ENCODE peak calls at places on chromosome 19, in ten cellular contexts. One of them, this sample, is unnamed.

GRCh38 chr19:1228161-1228560 is 9.6 kb downstream of the CBARP start:
- DNase-seq in vagina: no peak
- DNase-seq in A549: no peak
- DNase-seq in spleen: no peak
- DNase-seq in transverse colon: no peak
- DNase-seq in uterus: no peak
- DNase-seq in heart left ventricle: no peak
- DNase-seq in body of pancreas: no peak
- DNase-seq in esophagus muscularis mucosa: no peak
- DNase-seq in testis: no peak
- DNase-seq in this sample: no peak

GRCh38 chr19:3855321-3855720 is 13.5 kb downstream of the ZFR2 start:
- DNase-seq in heart left ventricle: no peak
- DNase-seq in esophagus muscularis mucosa: no peak
- DNase-seq in uterus: no peak
- DNase-seq in vagina: no peak
- DNase-seq in body of pancreas: no peak
- DNase-seq in transverse colon: peak; percentile 54
- DNase-seq in A549: peak; percentile 11
- DNase-seq in testis: no peak
- DNase-seq in spleen: no peak
- DNase-seq in this sample: no peak

GRCh38 chr19:55855160-55855559 is 18.8 kb downstream of the NLRP4 start:
- DNase-seq in testis: no peak
- DNase-seq in uterus: no peak
- DNase-seq in heart left ventricle: no peak
- DNase-seq in A549: no peak
- DNase-seq in transverse colon: no peak
- DNase-seq in spleen: no peak
- DNase-seq in vagina: no peak
- DNase-seq in esophagus muscularis mucosa: no peak
- DNase-seq in body of pancreas: no peak
- DNase-seq in this sample: no peak

GRCh38 chr19:18073197-18073596 is 13.5 kb downstream of the IL12RB1 start:
- DNase-seq in spleen: no peak
- DNase-seq in vagina: no peak
- DNase-seq in heart left ventricle: no peak
- DNase-seq in esophagus muscularis mucosa: no peak
- DNase-seq in body of pancreas: no peak
- DNase-seq in testis: no peak
- DNase-seq in uterus: no peak
- DNase-seq in A549: no peak
- DNase-seq in transverse colon: no peak
- DNase-seq in this sample: no peak

GRCh38 chr19:53916004-53916403 is 6.9 kb downstream of the CACNG7 start:
- DNase-seq in uterus: no peak
- DNase-seq in vagina: no peak
- DNase-seq in testis: no peak
- DNase-seq in transverse colon: no peak
- DNase-seq in body of pancreas: no peak
- DNase-seq in esophagus muscularis mucosa: no peak
- DNase-seq in heart left ventricle: no peak
- DNase-seq in A549: no peak
- DNase-seq in spleen: no peak
- DNase-seq in this sample: no peak

GRCh38 chr19:18194554-18195238 is 1.7 kb downstream of the MPV17L2 start:
- DNase-seq in spleen: peak; percentile 86
- DNase-seq in esophagus muscularis mucosa: no peak
- DNase-seq in transverse colon: peak; percentile 49
- DNase-seq in uterus: peak; percentile 74
- DNase-seq in vagina: no peak
- DNase-seq in heart left ventricle: no peak
- DNase-seq in body of pancreas: peak; percentile 47
- DNase-seq in A549: no peak
- DNase-seq in testis: peak; percentile 59
- DNase-seq in this sample: peak; percentile 84

GRCh38 chr19:3852614-3853254 is 16.1 kb downstream of the ZFR2 start:
- DNase-seq in transverse colon: peak; percentile 54
- DNase-seq in uterus: no peak
- DNase-seq in esophagus muscularis mucosa: no peak
- DNase-seq in heart left ventricle: no peak
- DNase-seq in A549: peak; percentile 46
- DNase-seq in spleen: no peak
- DNase-seq in vagina: no peak
- DNase-seq in testis: no peak
- DNase-seq in body of pancreas: no peak
- DNase-seq in this sample: no peak

GRCh38 chr19:55080915-55081772 is 5.5 kb downstream of the EPS8L1 start:
- DNase-seq in uterus: peak; percentile 53
- DNase-seq in transverse colon: peak; percentile 93
- DNase-seq in A549: peak; percentile 89
- DNase-seq in esophagus muscularis mucosa: no peak
- DNase-seq in vagina: no peak
- DNase-seq in spleen: peak; percentile 96
- DNase-seq in testis: peak; percentile 82
- DNase-seq in body of pancreas: peak; percentile 52
- DNase-seq in heart left ventricle: peak; percentile 78
- DNase-seq in this sample: peak; percentile 71

GRCh38 chr19:51439021-51439465 is 19.2 kb downstream of the SIGLEC8 start:
- DNase-seq in heart left ventricle: no peak
- DNase-seq in body of pancreas: no peak
- DNase-seq in A549: no peak
- DNase-seq in uterus: no peak
- DNase-seq in transverse colon: no peak
- DNase-seq in vagina: no peak
- DNase-seq in spleen: peak; percentile 57
- DNase-seq in testis: no peak
- DNase-seq in esophagus muscularis mucosa: no peak
- DNase-seq in this sample: no peak

GRCh38 chr19:2186071-2186846 is 22.5 kb downstream of the DOT1L start:
- DNase-seq in transverse colon: peak; percentile 69
- DNase-seq in vagina: no peak
- DNase-seq in A549: no peak
- DNase-seq in testis: peak; percentile 75
- DNase-seq in body of pancreas: peak; percentile 46
- DNase-seq in esophagus muscularis mucosa: peak; percentile 95
- DNase-seq in uterus: peak; percentile 91
- DNase-seq in heart left ventricle: peak; percentile 88
- DNase-seq in spleen: no peak
- DNase-seq in this sample: no peak

GRCh38 chr19:24141612-24142011 is 54.6 kb downstream of the ZNF254 start:
- DNase-seq in heart left ventricle: no peak
- DNase-seq in spleen: no peak
- DNase-seq in testis: no peak
- DNase-seq in vagina: no peak
- DNase-seq in uterus: no peak
- DNase-seq in body of pancreas: no peak
- DNase-seq in transverse colon: no peak
- DNase-seq in esophagus muscularis mucosa: no peak
- DNase-seq in A549: no peak
- DNase-seq in this sample: no peak

GRCh38 chr19:10339380-10339960 is at the start of gene ICAM3:
- DNase-seq in transverse colon: peak; percentile 58
- DNase-seq in esophagus muscularis mucosa: no peak
- DNase-seq in spleen: peak; percentile 96
- DNase-seq in testis: no peak
- DNase-seq in vagina: no peak
- DNase-seq in uterus: no peak
- DNase-seq in A549: no peak
- DNase-seq in heart left ventricle: no peak
- DNase-seq in body of pancreas: no peak
- DNase-seq in this sample: no peak

GRCh38 chr19:19537321-19538048 is 580 bp upstream of the CILP2 start:
- DNase-seq in A549: no peak
- DNase-seq in esophagus muscularis mucosa: no peak
- DNase-seq in heart left ventricle: no peak
- DNase-seq in uterus: no peak
- DNase-seq in testis: no peak
- DNase-seq in spleen: no peak
- DNase-seq in vagina: no peak
- DNase-seq in body of pancreas: no peak
- DNase-seq in transverse colon: no peak
- DNase-seq in this sample: no peak

GRCh38 chr19:51002542-51003311 is 1.3 kb upstream of the KLK8 start:
- DNase-seq in testis: peak; percentile 89
- DNase-seq in transverse colon: no peak
- DNase-seq in vagina: no peak
- DNase-seq in A549: peak; percentile 92
- DNase-seq in uterus: no peak
- DNase-seq in spleen: peak; percentile 57
- DNase-seq in body of pancreas: peak; percentile 20
- DNase-seq in heart left ventricle: no peak
- DNase-seq in esophagus muscularis mucosa: no peak
- DNase-seq in this sample: no peak

GRCh38 chr19:53432088-53432661 is 391 bp downstream of the ZNF761 start:
- DNase-seq in transverse colon: peak; percentile 34
- DNase-seq in testis: no peak
- DNase-seq in spleen: peak; percentile 83
- DNase-seq in esophagus muscularis mucosa: no peak
- DNase-seq in A549: peak; percentile 18
- DNase-seq in vagina: no peak
- DNase-seq in heart left ventricle: peak; percentile 21
- DNase-seq in uterus: peak; percentile 34
- DNase-seq in body of pancreas: peak; percentile 30
- DNase-seq in this sample: peak; percentile 40

GRCh38 chr19:10295305-10295846 is 5.6 kb downstream of the ICAM5 start:
- DNase-seq in body of pancreas: no peak
- DNase-seq in spleen: peak; percentile 92
- DNase-seq in A549: peak; percentile 61
- DNase-seq in esophagus muscularis mucosa: no peak
- DNase-seq in transverse colon: peak; percentile 74
- DNase-seq in uterus: no peak
- DNase-seq in testis: peak; percentile 39
- DNase-seq in heart left ventricle: no peak
- DNase-seq in vagina: no peak
- DNase-seq in this sample: no peak

GRCh38 chr19:4624733-4625362 is 14.5 kb upstream of the TNFAIP8L1 start:
- DNase-seq in A549: peak; percentile 79
- DNase-seq in heart left ventricle: no peak
- DNase-seq in uterus: no peak
- DNase-seq in testis: no peak
- DNase-seq in transverse colon: no peak
- DNase-seq in body of pancreas: no peak
- DNase-seq in esophagus muscularis mucosa: no peak
- DNase-seq in vagina: no peak
- DNase-seq in spleen: no peak
- DNase-seq in this sample: no peak

GRCh38 chr19:19873381-19873780 is 7.7 kb downstream of the ZNF253 start:
- DNase-seq in A549: no peak
- DNase-seq in spleen: no peak
- DNase-seq in transverse colon: no peak
- DNase-seq in body of pancreas: no peak
- DNase-seq in testis: no peak
- DNase-seq in heart left ventricle: no peak
- DNase-seq in uterus: no peak
- DNase-seq in esophagus muscularis mucosa: no peak
- DNase-seq in vagina: no peak
- DNase-seq in this sample: no peak

GRCh38 chr19:10929402-10929794 is 787 bp downstream of the TIMM29 start:
- DNase-seq in uterus: no peak
- DNase-seq in A549: no peak
- DNase-seq in esophagus muscularis mucosa: no peak
- DNase-seq in heart left ventricle: no peak
- DNase-seq in spleen: peak; percentile 78
- DNase-seq in testis: peak; percentile 33
- DNase-seq in vagina: no peak
- DNase-seq in body of pancreas: no peak
- DNase-seq in transverse colon: no peak
- DNase-seq in this sample: no peak

GRCh38 chr19:43634516-43634876 is 5.2 kb downstream of the CADM4 start:
- DNase-seq in esophagus muscularis mucosa: no peak
- DNase-seq in vagina: no peak
- DNase-seq in spleen: no peak
- DNase-seq in testis: no peak
- DNase-seq in uterus: no peak
- DNase-seq in A549: no peak
- DNase-seq in heart left ventricle: no peak
- DNase-seq in body of pancreas: no peak
- DNase-seq in transverse colon: no peak
- DNase-seq in this sample: no peak

GRCh38 chr19:5456836-5457200 is 1.6 kb downstream of the ZNRF4 start:
- DNase-seq in transverse colon: no peak
- DNase-seq in A549: no peak
- DNase-seq in heart left ventricle: no peak
- DNase-seq in testis: no peak
- DNase-seq in body of pancreas: no peak
- DNase-seq in vagina: no peak
- DNase-seq in uterus: no peak
- DNase-seq in esophagus muscularis mucosa: no peak
- DNase-seq in spleen: no peak
- DNase-seq in this sample: no peak

GRCh38 chr19:39532233-39533002 is at the start of gene EID2B:
- DNase-seq in body of pancreas: peak; percentile 98
- DNase-seq in esophagus muscularis mucosa: peak; percentile 96
- DNase-seq in uterus: peak; percentile 95
- DNase-seq in spleen: peak; percentile 99
- DNase-seq in A549: peak; percentile 99
- DNase-seq in heart left ventricle: peak; percentile 95
- DNase-seq in testis: peak; percentile 96
- DNase-seq in transverse colon: peak; percentile 95
- DNase-seq in vagina: peak; percentile 94
- DNase-seq in this sample: peak; percentile 97
- TF ChIP-seq POLR2A in body of pancreas: peak; percentile 53
- TF ChIP-seq POLR2A in esophagus muscularis mucosa: no peak
- TF ChIP-seq POLR2A in uterus: peak; percentile 80
- TF ChIP-seq POLR2A in spleen: peak; percentile 34
- TF ChIP-seq POLR2A in A549: peak; percentile 96
- TF ChIP-seq POLR2A in heart left ventricle: peak; percentile 78
- TF ChIP-seq POLR2A in testis: peak; percentile 91
- TF ChIP-seq POLR2A in transverse colon: peak; percentile 55
- TF ChIP-seq POLR2A in vagina: peak; percentile 70
- TF ChIP-seq POLR2A in this sample: peak; percentile 46

GRCh38 chr19:36139120-36139472 is 770 bp upstream of the CAPNS1 start:
- DNase-seq in body of pancreas: no peak
- DNase-seq in spleen: no peak
- DNase-seq in uterus: no peak
- DNase-seq in testis: no peak
- DNase-seq in heart left ventricle: no peak
- DNase-seq in vagina: no peak
- DNase-seq in A549: no peak
- DNase-seq in esophagus muscularis mucosa: no peak
- DNase-seq in transverse colon: no peak
- DNase-seq in this sample: no peak
- H3K27ac ChIP-seq in body of pancreas: peak overlapping the region; percentile 98
- H3K27ac ChIP-seq in spleen: peak overlapping the region; percentile 98
- H3K27ac ChIP-seq in uterus: peak overlapping the region; percentile 95
- H3K27ac ChIP-seq in testis: peak overlapping the region; percentile 96
- H3K27ac ChIP-seq in heart left ventricle: peak overlapping the region; percentile 93
- H3K27ac ChIP-seq in vagina: peak overlapping the region; percentile 98
- H3K27ac ChIP-seq in A549: peak overlapping the region; percentile 93
- H3K27ac ChIP-seq in esophagus muscularis mucosa: peak overlapping the region; percentile 92
- H3K27ac ChIP-seq in transverse colon: peak overlapping the region; percentile 99
- H3K27ac ChIP-seq in this sample: peak overlapping the region; percentile 99

GRCh38 chr19:46350758-46351159 is 3.9 kb downstream of the PPP5C start:
- DNase-seq in transverse colon: no peak
- DNase-seq in testis: no peak
- DNase-seq in uterus: no peak
- DNase-seq in heart left ventricle: peak; percentile 61
- DNase-seq in esophagus muscularis mucosa: no peak
- DNase-seq in A549: no peak
- DNase-seq in body of pancreas: peak; percentile 63
- DNase-seq in vagina: no peak
- DNase-seq in spleen: peak; percentile 86
- DNase-seq in this sample: peak; percentile 60
- TF ChIP-seq POLR2A in transverse colon: no peak
- TF ChIP-seq POLR2A in testis: no peak
- TF ChIP-seq POLR2A in uterus: no peak
- TF ChIP-seq POLR2A in heart left ventricle: no peak
- TF ChIP-seq POLR2A in esophagus muscularis mucosa: no peak
- TF ChIP-seq POLR2A in A549: no peak
- TF ChIP-seq POLR2A in body of pancreas: no peak
- TF ChIP-seq POLR2A in vagina: no peak
- TF ChIP-seq POLR2A in spleen: no peak
- TF ChIP-seq POLR2A in this sample: no peak

GRCh38 chr19:40811478-40812341 is 12.7 kb downstream of the EGLN2 start:
- DNase-seq in uterus: no peak
- DNase-seq in heart left ventricle: no peak
- DNase-seq in testis: no peak
- DNase-seq in A549: no peak
- DNase-seq in spleen: peak; percentile 84
- DNase-seq in vagina: no peak
- DNase-seq in esophagus muscularis mucosa: no peak
- DNase-seq in transverse colon: no peak
- DNase-seq in body of pancreas: no peak
- DNase-seq in this sample: no peak
- H3K27ac ChIP-seq in uterus: peak overlapping the region; percentile 72
- H3K27ac ChIP-seq in heart left ventricle: peak overlapping the region; percentile 74
- H3K27ac ChIP-seq in testis: peak overlapping the region; percentile 75
- H3K27ac ChIP-seq in A549: peak overlapping the region; percentile 50
- H3K27ac ChIP-seq in spleen: peak overlapping the region; percentile 96
- H3K27ac ChIP-seq in vagina: peak overlapping the region; percentile 79
- H3K27ac ChIP-seq in esophagus muscularis mucosa: peak overlapping the region; percentile 99
- H3K27ac ChIP-seq in transverse colon: peak overlapping the region; percentile 89
- H3K27ac ChIP-seq in body of pancreas: no peak overlapping the region
- H3K27ac ChIP-seq in this sample: no peak overlapping the region